ENCODE peak calls at places on chromosome 3, in four cellular contexts. H, N, G and Y are unnamed samples.
A peak's percentile ranks its signal among the peaks of the same experiment; 100 is the strongest.

GRCh38 chr3:81601707-81602305 is 159.6 kb downstream of the GBE1 start:
- DNase-seq in N (no peak), G (no peak), H (no peak), Y (no peak)

GRCh38 chr3:116253511-116253910 is 191.8 kb downstream of the LSAMP start:
- DNase-seq in H (no peak), N (no peak), G (no peak), Y (no peak)

GRCh38 chr3:105343991-105344390 is 22.7 kb upstream of the ALCAM start:
- DNase-seq in H (no peak), G (no peak), N (no peak), Y (no peak)

GRCh38 chr3:189833996-189834395 is 202.8 kb downstream of the TP63 start:
- DNase-seq in G (no peak), N (no peak), H (no peak), Y (no peak)

GRCh38 chr3:11653298-11654055 is 9.8 kb upstream of the VGLL4 start:
- DNase-seq in G (no peak), N (peak; percentile 57), H (no peak), Y (no peak)

GRCh38 chr3:14203521-14204079 is 25.0 kb downstream of the LSM3 start:
- DNase-seq in G (peak; percentile 79), N (peak; percentile 64), H (no peak), Y (peak; percentile 79)

GRCh38 chr3:15450611-15451467 is 23.4 kb downstream of the EAF1 start:
- DNase-seq in N (no peak), G (no peak), H (no peak), Y (no peak)

GRCh38 chr3:16849795-16850194 is 35.0 kb upstream of the PLCL2 start:
- DNase-seq in N (no peak), H (no peak), G (no peak), Y (no peak)

DNA sequence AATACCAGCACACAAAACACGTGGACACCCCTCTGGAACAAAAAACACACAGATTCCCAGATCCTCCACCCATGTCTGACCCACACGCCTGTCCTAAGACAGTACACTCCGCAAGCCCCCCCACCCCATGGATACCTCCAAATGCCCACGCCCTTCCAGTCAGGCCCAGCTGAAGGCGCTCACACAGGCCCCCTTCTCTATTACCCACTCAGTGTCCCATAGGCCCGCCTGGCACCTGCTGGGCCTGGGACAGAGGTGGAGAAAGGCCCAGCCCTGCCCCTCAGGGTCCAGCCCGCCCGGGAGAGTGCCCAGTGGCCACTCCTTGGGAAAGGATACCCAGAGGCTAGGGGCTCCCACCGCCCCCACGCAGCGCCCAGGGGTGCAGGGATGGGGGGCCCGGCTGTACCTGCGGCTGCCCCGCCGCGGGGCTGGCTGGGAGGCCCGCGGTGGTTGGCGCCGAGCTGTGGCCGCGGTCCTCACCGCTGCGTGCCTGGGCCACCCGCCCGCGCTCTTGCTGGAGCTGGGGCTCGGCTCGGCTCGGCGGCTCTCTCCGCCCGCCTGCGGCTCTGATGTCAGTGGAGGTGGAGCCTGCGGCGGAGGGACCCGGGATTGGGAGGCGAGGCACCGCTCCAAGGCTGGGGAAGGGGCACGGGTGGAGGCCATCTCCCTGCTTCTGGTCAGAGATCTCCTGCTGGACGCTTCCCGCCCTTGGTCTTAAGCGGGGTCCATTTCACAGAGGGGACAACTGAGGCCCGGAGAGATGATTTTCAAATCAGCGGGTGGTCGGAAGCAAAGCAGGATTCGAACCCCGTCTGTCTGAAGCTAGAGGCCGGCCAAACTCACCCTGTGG is at the start of gene CAMK1:
- DNase-seq in G (peak; percentile 44), N (peak; percentile 45), H (no peak), Y (no peak)
- TF ChIP-seq REST in G (no peak), N (no peak), H (no peak), Y (no peak)

GRCh38 chr3:151443583-151443982 is 17.3 kb downstream of the IGSF10 start:
- DNase-seq in H (no peak), N (no peak), G (no peak), Y (no peak)
- TF ChIP-seq REST in H (peak; percentile 74), N (peak; percentile 96), G (peak; percentile 84), Y (peak; percentile 91)

GRCh38 chr3:172038823-172039222 is 555 bp upstream of the FNDC3B start:
- DNase-seq in G (no peak), H (no peak), N (no peak), Y (peak; percentile 68)

GRCh38 chr3:172040976-172041963 is 1.9 kb downstream of the FNDC3B start:
- DNase-seq in G (peak; percentile 24), H (no peak), N (no peak), Y (no peak)

GRCh38 chr3:172040078-172040975 is 949 bp downstream of the FNDC3B start:
- DNase-seq in N (peak; percentile 72), H (no peak), G (peak; percentile 76), Y (no peak)

GRCh38 chr3:172042136-172042535 is 2.8 kb downstream of the FNDC3B start:
- DNase-seq in H (no peak), N (no peak), G (no peak), Y (no peak)

GRCh38 chr3:172039352-172040077 is at the start of gene FNDC3B:
- DNase-seq in N (peak; percentile 89), H (peak; percentile 59), G (peak; percentile 93), Y (peak; percentile 84)
- TF ChIP-seq REST in N (peak; percentile 68), H (no peak), G (no peak), Y (peak; percentile 63)

DNA sequence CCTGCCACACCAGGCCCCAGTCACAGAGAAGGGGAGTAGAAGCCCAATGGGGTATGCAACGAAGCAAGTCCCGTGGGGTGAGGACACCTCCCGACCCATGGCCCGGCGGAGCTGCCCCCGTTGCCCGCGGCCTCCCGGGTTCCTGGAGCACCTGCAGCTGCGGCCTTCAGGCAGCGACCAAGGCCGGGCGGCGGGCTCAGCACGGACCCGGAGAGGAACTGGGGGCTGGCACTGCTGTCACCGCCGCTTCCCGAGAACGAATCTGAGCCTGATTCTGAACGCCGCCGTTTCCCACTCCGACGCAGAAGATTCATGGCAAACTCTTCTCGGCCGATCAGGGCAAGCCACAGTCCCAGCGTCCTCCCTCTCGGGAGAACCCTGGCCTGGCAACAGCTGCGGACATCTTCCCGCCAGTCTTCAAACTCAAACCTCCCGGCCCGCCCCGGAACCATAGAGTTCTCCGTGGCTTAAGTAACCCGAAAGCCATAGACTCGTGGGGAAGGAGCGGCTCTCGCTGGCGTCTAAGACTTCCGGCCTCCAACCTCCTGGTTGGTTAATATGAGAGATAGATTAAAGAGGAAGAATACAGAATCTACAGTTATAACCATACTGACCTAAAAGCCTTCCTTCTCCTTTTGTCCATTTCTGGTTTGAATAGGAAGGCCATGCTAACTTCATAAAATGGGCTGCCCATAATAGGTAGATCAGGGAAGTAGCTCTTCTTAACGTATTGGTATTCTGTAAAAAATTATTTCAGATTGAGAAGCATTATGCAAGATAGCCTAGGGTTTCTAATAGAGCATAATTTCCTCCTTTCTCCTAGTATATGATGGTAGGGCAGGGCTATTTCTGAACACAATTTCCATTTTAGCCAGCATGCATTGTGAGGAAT is at the start of gene POLQ:
- DNase-seq in N (peak; percentile 87), H (peak; percentile 77), G (peak; percentile 96), Y (peak; percentile 97)
- TF ChIP-seq REST in N (no peak), H (no peak), G (no peak), Y (peak; percentile 39)

GRCh38 chr3:72582211-72582878 is 265.9 kb downstream of the SHQ1 start:
- DNase-seq in G (no peak), H (peak; percentile 76), N (peak; percentile 79), Y (no peak)
- TF ChIP-seq REST in G (no peak), H (no peak), N (no peak), Y (no peak)

GRCh38 chr3:119636891-119637611 is 23.3 kb downstream of the POPDC2 start:
- DNase-seq in H (no peak), G (no peak), N (no peak), Y (no peak)

GRCh38 chr3:119639494-119640350 is 20.7 kb downstream of the POPDC2 start:
- DNase-seq in H (no peak), N (no peak), G (no peak), Y (no peak)

GRCh38 chr3:119636194-119636593 is 24.2 kb downstream of the POPDC2 start:
- DNase-seq in N (no peak), H (no peak), G (no peak), Y (no peak)

GRCh38 chr3:119635719-119636118 is 24.7 kb downstream of the POPDC2 start:
- DNase-seq in N (no peak), H (no peak), G (no peak), Y (no peak)

GRCh38 chr3:119637679-119638525 is 22.5 kb downstream of the POPDC2 start:
- DNase-seq in N (no peak), H (peak; percentile 82), G (peak; percentile 54), Y (peak; percentile 54)
- TF ChIP-seq REST in N (no peak), H (no peak), G (no peak), Y (no peak)

GRCh38 chr3:52455283-52456168 is at the start of gene NISCH:
- DNase-seq in N (peak; percentile 58), G (peak; percentile 68), H (peak; percentile 30), Y (peak; percentile 87)
- TF ChIP-seq REST in N (no peak), G (no peak), H (no peak), Y (no peak)

GRCh38 chr3:124731760-124732159 is 1.5 kb downstream of the UMPS start:
- DNase-seq in H (no peak), G (no peak), N (no peak), Y (no peak)

GRCh38 chr3:124730920-124731297 is 657 bp downstream of the UMPS start:
- DNase-seq in H (no peak), N (peak; percentile 74), G (no peak), Y (no peak)

GRCh38 chr3:124730129-124730919 is at the start of gene UMPS:
- DNase-seq in G (peak; percentile 86), N (peak; percentile 83), H (peak; percentile 51), Y (peak; percentile 70)
- TF ChIP-seq REST in G (no peak), N (no peak), H (no peak), Y (peak; percentile 62)

GRCh38 chr3:168269019-168269418 is 173.3 kb upstream of the GOLIM4 start:
- DNase-seq in N (no peak), H (no peak), G (no peak), Y (no peak)
- TF ChIP-seq REST in N (no peak), H (no peak), G (no peak), Y (no peak)

DNA sequence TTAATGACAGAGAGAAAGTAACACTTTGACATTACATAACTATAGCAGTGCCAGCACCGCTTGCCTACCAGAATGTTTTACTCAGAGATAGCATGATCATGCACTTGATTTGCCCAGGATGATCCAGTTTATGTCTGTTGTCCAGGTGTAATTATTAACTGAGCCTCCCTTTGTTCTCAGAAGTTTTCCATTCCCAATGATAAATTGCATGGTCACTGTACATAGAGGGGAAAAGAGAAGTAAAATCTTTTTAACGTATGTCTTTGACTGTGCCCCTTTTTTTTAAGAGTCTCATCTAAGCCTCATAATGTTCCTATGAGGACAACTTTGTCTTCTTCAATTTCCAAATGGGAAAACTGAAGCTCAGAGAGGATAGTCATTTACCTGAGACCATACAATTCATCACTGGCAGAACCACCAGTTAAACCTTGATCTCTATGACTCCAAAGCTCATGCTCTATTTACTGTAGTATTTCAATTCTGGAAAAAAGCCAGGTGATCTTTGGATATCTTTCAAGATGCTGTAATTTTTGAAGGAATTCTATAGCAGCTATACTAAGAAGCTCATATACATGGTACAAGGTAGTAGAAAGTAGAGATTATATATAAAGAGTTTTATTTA is 25.1 kb downstream of the C3orf85 start:
- DNase-seq in G (peak; percentile 17), N (peak; percentile 46), H (no peak), Y (no peak)
- TF ChIP-seq REST in G (no peak), N (no peak), H (no peak), Y (no peak)